ENCODE peak calls at places on chromosomes 7 and 10, in four cellular contexts. Z, B, G and W are unnamed samples.

GRCh38 chr10:14510346-14510745 is 179.6 kb upstream of the FRMD4A start:
- DNase-seq in G (no peak), B (no peak), Z (no peak), W (no peak)

GRCh38 chr7:107372298-107372697 is 97.6 kb upstream of the GPR22 start:
- DNase-seq in G (no peak), B (no peak), Z (no peak), W (no peak)

GRCh38 chr10:80205478-80206276 is at the start of gene ANXA11:
- DNase-seq in G (peak), Z (peak), B (peak), W (peak)

GRCh38 chr7:20270867-20271266 is 53.7 kb upstream of the MACC1 start:
- DNase-seq in G (no peak), Z (no peak), B (peak), W (no peak)

GRCh38 chr7:46945328-46945727 is 636.6 kb downstream of the TNS3 start:
- DNase-seq in Z (no peak), G (no peak), B (no peak), W (no peak)

GRCh38 chr7:23004247-23004520 is 9.7 kb downstream of the HYCC1 start:
- DNase-seq in B (no peak), G (no peak), Z (no peak), W (no peak)

GRCh38 chr7:45610019-45610418 is 35.9 kb downstream of the ADCY1 start:
- DNase-seq in B (no peak), G (no peak), Z (no peak), W (no peak)

GRCh38 chr7:154438571-154438970 is 386.4 kb downstream of the DPP6 start:
- DNase-seq in Z (no peak), G (no peak), B (no peak), W (no peak)

GRCh38 chr7:80542398-80542797 is 30.5 kb upstream of the GNAT3 start:
- DNase-seq in Z (no peak), G (no peak), B (no peak), W (no peak)

GRCh38 chr7:7867835-7868234 is 100.8 kb upstream of the GLCCI1 start:
- DNase-seq in G (no peak), B (no peak), Z (no peak), W (no peak)

GRCh38 chr10:133370026-133370786 is 2.9 kb downstream of the ECHS1 start:
- DNase-seq in G (no peak), B (no peak), Z (no peak), W (no peak)

GRCh38 chr10:27599546-27599945 is 95.4 kb downstream of the RAB18 start:
- DNase-seq in G (no peak), B (no peak), Z (no peak), W (no peak)

GRCh38 chr7:46360811-46361210 is 439.7 kb upstream of the IGFBP3 start:
- DNase-seq in G (no peak), Z (no peak), B (no peak), W (no peak)

GRCh38 chr7:48114589-48114988 is 25.5 kb downstream of the UPP1 start:
- DNase-seq in B (no peak), Z (no peak), G (no peak), W (no peak)

GRCh38 chr10:85612378-85612775 is 754.2 kb downstream of the GRID1 start:
- DNase-seq in Z (no peak), B (peak), G (no peak), W (no peak)

GRCh38 chr10:110872984-110873569 is 1.3 kb downstream of the PDCD4 start:
- DNase-seq in B (no peak), G (no peak), Z (no peak), W (no peak)

GRCh38 chr7:16688249-16688648 is 42.3 kb downstream of the BZW2 start:
- DNase-seq in G (peak), Z (no peak), B (no peak), W (no peak)

GRCh38 chr10:8122970-8123369 is 68.5 kb downstream of the GATA3 start:
- DNase-seq in B (no peak), G (no peak), Z (no peak), W (no peak)

GRCh38 chr7:128104109-128104742 is 73.0 kb upstream of the LRRC4 start:
- DNase-seq in G (no peak), Z (peak), B (no peak), W (peak)

GRCh38 chr7:94440460-94441039 is 45.9 kb downstream of the COL1A2 start:
- DNase-seq in G (no peak), Z (no peak), B (no peak), W (no peak)

GRCh38 chr10:101939273-101939635 is 95.7 kb upstream of the KCNIP2 start:
- DNase-seq in Z (no peak), B (no peak), G (no peak), W (no peak)

GRCh38 chr7:143269254-143269653 is 6.0 kb downstream of the GSTK1 start:
- DNase-seq in Z (no peak), B (no peak), G (peak), W (no peak)

GRCh38 chr10:129775681-129776080 is 188.4 kb downstream of the EBF3 start:
- DNase-seq in G (no peak), B (no peak), Z (no peak), W (peak)

GRCh38 chr7:17660116-17660515 is 280.2 kb downstream of the SNX13 start:
- DNase-seq in B (no peak), Z (no peak), G (no peak), W (no peak)

GRCh38 chr7:137916980-137917645 is 70.3 kb upstream of the DGKI start:
- DNase-seq in B (no peak), G (no peak), Z (no peak), W (no peak)

GRCh38 chr10:21340341-21340740 is 185.1 kb downstream of the SKIDA1 start:
- DNase-seq in B (no peak), G (no peak), Z (no peak), W (no peak)

GRCh38 chr7:142583424-142583823 is 165.8 kb upstream of the PRSS1 start:
- DNase-seq in Z (peak), B (peak), G (no peak), W (no peak)

GRCh38 chr10:6918305-6918704 is 338.2 kb upstream of the PRKCQ start:
- DNase-seq in Z (peak), B (no peak), G (peak), W (peak)

GRCh38 chr10:60148266-60148840 is 241.3 kb downstream of the ANK3 start:
- DNase-seq in B (no peak), Z (no peak), G (no peak), W (no peak)

GRCh38 chr10:114271779-114272167 is 32.7 kb downstream of the VWA2 start:
- DNase-seq in G (no peak), Z (no peak), B (no peak), W (no peak)

GRCh38 chr10:4170633-4171314 is 385.8 kb upstream of the KLF6 start:
- DNase-seq in B (peak), Z (no peak), G (no peak), W (no peak)

GRCh38 chr7:45897042-45897690 is 8.9 kb downstream of the IGFBP1 start:
- DNase-seq in Z (no peak), B (no peak), G (no peak), W (no peak)

GRCh38 chr7:47690902-47691558 is 109.1 kb upstream of the TNS3 start:
- DNase-seq in Z (no peak), G (no peak), B (no peak), W (no peak)

GRCh38 chr10:32130788-32131187 is 74.6 kb upstream of the KIF5B start:
- DNase-seq in B (no peak), G (no peak), Z (no peak), W (no peak)

GRCh38 chr10:69318997-69319727 is 40.9 kb downstream of the HK1 start:
- DNase-seq in B (no peak), Z (peak), G (peak), W (no peak)

GRCh38 chr10:69316313-69317059 is 38.2 kb downstream of the HK1 start:
- DNase-seq in G (no peak), Z (no peak), B (no peak), W (no peak)

GRCh38 chr10:69317175-69318086 is 39.1 kb downstream of the HK1 start:
- DNase-seq in Z (no peak), B (no peak), G (peak), W (no peak)

GRCh38 chr10:69319911-69320316 is 41.6 kb downstream of the HK1 start:
- DNase-seq in G (no peak), Z (peak), B (no peak), W (no peak)

DNA sequence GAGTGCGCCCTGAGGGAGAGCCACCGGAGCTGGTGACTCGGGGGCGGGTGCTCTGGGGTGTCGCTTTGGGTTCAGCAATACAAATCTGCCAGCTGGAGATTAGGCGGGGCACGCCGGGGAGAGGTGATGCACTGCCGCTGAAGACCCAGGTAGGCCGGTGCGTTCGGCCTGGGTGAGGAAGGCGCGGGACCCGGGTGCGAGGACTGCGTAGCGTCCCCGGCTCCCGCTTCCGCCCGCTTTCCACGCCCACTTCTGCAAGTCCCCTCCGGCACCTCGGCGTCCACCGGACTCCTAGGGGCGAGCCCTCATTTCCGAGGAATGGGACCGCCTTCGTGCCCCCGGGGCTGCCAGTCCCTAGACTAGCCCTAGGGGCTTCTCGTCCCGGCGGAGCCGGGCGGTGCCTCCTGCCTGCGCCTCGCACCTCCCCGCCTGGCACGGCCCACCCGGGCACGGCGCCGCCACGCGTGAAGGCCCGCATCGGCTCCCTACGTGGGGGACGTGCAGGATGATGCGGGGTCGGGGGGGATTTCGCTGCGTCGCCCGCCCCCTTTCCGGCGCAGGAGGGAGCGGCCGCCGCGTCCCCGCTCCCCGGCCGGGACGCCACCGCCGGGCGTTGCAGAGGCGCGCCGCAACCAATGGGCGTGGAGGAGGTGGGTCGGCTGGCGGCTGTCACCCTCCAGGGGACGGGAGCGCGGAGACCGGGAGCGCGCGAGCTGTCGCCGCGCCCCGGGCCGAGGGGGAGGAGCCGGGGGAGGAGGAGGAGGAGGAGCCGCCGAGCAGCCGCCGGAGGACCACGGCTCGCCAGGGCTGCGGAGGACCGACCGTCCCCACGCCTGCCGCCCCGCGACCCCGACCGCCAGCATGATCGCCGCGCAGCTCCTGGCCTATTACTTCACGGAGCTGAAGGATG is 40.0 kb downstream of the HK1 start:
- DNase-seq in B (peak), G (peak), Z (peak), W (peak)
- TF ChIP-seq USF1 in B (no peak), G (no peak), Z (no peak), W (no peak)

GRCh38 chr10:48958598-48959200 is 19.1 kb upstream of the LRRC18 start:
- DNase-seq in B (no peak), Z (no peak), G (no peak), W (no peak)
- TF ChIP-seq USF1 in B (no peak), Z (no peak), G (no peak), W (no peak)

GRCh38 chr7:43140186-43140585 is 27.7 kb downstream of the HECW1 start:
- DNase-seq in B (no peak), G (no peak), Z (no peak), W (no peak)
- TF ChIP-seq USF1 in B (no peak), G (no peak), Z (no peak), W (no peak)

GRCh38 chr10:117362313-117362712 is 12.9 kb downstream of the PDZD8 start:
- DNase-seq in Z (no peak), G (no peak), B (no peak), W (no peak)
- TF ChIP-seq USF1 in Z (no peak), G (no peak), B (no peak), W (no peak)

DNA sequence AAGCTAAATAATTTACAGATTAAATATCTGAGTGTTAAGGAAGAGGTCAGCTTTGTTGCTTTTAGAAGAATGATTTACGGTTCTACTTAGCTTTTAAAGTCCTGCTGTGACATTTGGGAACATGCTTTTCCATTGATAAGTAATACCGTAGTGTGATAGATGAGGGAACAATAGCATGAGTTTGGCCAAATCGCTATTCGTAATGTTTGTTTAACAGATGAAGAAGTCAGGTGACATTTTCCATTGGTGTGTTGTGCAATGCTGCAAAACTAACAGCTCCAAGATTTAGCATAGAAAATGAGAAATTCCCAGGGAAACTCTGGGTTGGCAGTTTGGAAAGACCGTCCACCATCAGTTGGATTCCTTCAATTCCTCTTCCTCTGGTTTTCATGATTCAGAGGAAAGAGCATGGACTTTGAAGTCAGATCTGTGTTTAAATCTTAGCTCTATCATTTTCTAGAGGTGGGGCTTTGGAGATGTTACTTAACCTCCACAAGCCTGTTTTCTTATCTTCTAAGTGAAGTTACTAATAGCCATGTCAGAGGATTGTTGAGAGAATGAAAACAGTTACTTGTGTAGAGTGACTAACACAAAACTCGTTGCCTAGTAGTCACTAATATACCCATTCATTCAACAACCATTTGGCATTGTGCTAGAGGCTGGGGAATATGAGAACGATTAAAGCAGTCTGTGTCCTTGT is 140.4 kb upstream of the BMPER start:
- DNase-seq in G (no peak), B (no peak), Z (no peak), W (no peak)
- TF ChIP-seq USF1 in G (no peak), B (no peak), Z (no peak), W (no peak)

GRCh38 chr10:122140477-122140902 is 130.6 kb upstream of the BTBD16 start:
- DNase-seq in B (no peak), Z (peak), G (no peak), W (no peak)
- TF ChIP-seq USF1 in B (no peak), Z (no peak), G (no peak), W (no peak)

GRCh38 chr7:132160525-132161230 is 415.6 kb downstream of the PLXNA4 start:
- DNase-seq in Z (peak), G (no peak), B (no peak), W (no peak)
- TF ChIP-seq USF1 in Z (no peak), G (no peak), B (no peak), W (no peak)

DNA sequence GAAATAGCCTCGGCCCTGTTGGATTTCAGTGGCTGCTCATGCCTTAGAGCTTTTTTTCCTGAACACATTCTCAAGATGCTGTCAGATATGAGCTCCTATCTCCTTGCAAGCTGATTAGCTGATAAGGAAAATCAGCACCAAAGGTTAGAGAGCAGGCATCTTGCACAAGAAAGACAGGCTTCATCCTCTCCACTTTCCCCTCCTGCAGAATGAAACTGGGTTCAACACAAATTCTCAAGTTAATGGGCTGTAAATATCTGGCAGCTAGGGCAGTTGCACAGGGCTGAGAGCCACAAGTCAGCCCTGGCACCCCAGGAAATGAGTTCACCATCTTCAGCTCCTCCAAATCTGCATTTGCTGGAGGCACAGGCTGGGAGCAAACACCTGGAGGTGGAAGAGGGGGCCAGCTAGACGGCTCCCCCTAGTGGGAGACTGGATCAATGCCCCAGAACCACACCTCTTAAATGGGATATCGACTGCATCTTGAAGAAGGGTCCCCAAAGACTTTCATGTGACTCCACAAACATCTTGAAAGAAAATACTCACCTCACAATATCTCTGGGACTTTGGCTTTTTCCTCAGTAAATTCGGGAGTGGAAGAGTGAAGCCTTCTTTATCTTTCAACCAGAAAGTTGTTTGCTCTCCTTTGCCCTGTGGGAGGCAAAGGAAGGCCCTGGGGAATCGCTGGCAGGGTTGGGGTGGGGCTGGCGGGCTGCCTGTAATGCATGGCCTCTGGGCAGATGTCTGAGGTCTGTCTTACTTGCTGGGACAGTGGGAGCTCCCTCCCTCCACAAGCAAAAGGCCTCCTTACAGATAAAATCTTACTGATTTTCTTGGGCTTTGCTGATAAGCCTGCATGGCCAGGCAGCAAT is 24.7 kb downstream of the TECTB start:
- DNase-seq in G (peak), B (no peak), Z (peak), W (peak)
- TF ChIP-seq USF1 in G (no peak), B (no peak), Z (no peak), W (no peak)

DNA sequence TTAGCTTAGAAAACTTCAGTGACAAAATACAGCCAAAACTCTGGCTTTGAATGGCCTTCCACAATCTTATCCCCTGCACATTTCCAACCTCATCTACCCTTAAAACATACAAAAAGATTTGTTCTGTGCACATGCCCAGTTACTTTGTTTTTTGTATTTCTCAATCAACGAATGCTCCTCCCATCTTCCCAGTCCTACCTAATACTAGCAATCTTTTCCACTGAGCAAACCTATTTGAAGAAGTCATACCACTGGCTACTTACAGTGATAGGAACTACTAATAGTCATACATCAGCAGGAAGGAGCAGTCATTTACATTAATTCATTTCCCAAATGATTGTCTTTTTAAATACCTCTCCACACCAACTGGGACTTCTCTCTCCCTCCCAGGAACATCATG is 2.5 kb downstream of the USP54 start:
- DNase-seq in B (no peak), Z (no peak), G (no peak), W (no peak)
- TF ChIP-seq USF1 in B (no peak), Z (no peak), G (no peak), W (no peak)

DNA sequence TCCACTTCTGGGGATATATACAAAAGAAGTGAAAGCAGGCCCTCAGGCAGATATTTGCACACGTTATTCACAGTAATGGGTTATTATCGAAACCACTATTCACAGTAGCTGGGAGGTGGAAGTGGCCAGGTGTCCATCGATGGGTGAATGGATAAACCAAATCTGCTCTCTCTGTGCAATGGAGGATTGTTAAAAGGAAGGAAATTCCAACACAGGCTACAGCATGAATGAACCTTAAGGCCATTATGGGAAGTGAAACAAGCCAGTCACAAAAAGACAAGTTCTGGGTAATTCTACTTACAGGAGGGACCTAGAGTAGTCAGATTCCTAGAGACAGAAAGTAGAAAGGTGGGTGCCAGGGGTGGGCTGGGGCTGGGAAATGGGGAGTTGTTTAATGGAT is 48.5 kb upstream of the BHLHA15 start:
- DNase-seq in G (no peak), Z (no peak), B (peak), W (no peak)
- TF ChIP-seq USF1 in G (no peak), Z (no peak), B (no peak), W (no peak)